ENCODE peak calls at places on chromosomes 13 and 19, in six cellular contexts. One of them, this sample, is unnamed.

GRCh38 chr13:109794095-109794494 is 7.7 kb upstream of the IRS2 start:
- DNase-seq in A549: no peak
- DNase-seq in HepG2: no peak
- DNase-seq in SK-N-SH: no peak
- DNase-seq in K562: no peak
- DNase-seq in GM12878: no peak
- DNase-seq in this sample: no peak

GRCh38 chr13:110128546-110128945 is 178.4 kb downstream of the COL4A1 start:
- DNase-seq in K562: no peak
- DNase-seq in HepG2: no peak
- DNase-seq in SK-N-SH: no peak
- DNase-seq in GM12878: no peak
- DNase-seq in A549: no peak
- DNase-seq in this sample: no peak

GRCh38 chr19:3785464-3785937 is 680 bp downstream of the MATK start:
- DNase-seq in A549: no peak
- DNase-seq in GM12878: no peak
- DNase-seq in K562: peak
- DNase-seq in HepG2: no peak
- DNase-seq in SK-N-SH: no peak
- DNase-seq in this sample: no peak

GRCh38 chr13:28268800-28269223 is 130.5 kb downstream of the PAN3 start:
- DNase-seq in K562: no peak
- DNase-seq in GM12878: peak
- DNase-seq in SK-N-SH: no peak
- DNase-seq in A549: no peak
- DNase-seq in HepG2: no peak
- DNase-seq in this sample: no peak

GRCh38 chr19:35213678-35214632 is 14.6 kb downstream of the FAM187B start:
- DNase-seq in HepG2: no peak
- DNase-seq in SK-N-SH: peak
- DNase-seq in GM12878: peak
- DNase-seq in K562: no peak
- DNase-seq in A549: peak
- DNase-seq in this sample: peak

GRCh38 chr13:23630349-23631093 is 60.3 kb downstream of the TNFRSF19 start:
- DNase-seq in K562: no peak
- DNase-seq in HepG2: peak
- DNase-seq in A549: no peak
- DNase-seq in SK-N-SH: peak
- DNase-seq in GM12878: no peak
- DNase-seq in this sample: no peak

GRCh38 chr19:5621945-5622464 is 571 bp downstream of the SAFB2 start:
- DNase-seq in SK-N-SH: peak
- DNase-seq in GM12878: no peak
- DNase-seq in HepG2: no peak
- DNase-seq in A549: no peak
- DNase-seq in K562: peak
- DNase-seq in this sample: no peak

GRCh38 chr19:41297628-41298326 is 12.2 kb upstream of the CCDC97 start:
- DNase-seq in K562: no peak
- DNase-seq in HepG2: no peak
- DNase-seq in A549: no peak
- DNase-seq in GM12878: peak
- DNase-seq in SK-N-SH: no peak
- DNase-seq in this sample: no peak

GRCh38 chr19:11578342-11579142 is 1.1 kb upstream of the ACP5 start:
- DNase-seq in GM12878: no peak
- DNase-seq in A549: no peak
- DNase-seq in SK-N-SH: peak
- DNase-seq in K562: peak
- DNase-seq in HepG2: peak
- DNase-seq in this sample: no peak

GRCh38 chr19:58218899-58219298 is 9.8 kb upstream of the ZNF544 start:
- DNase-seq in A549: peak
- DNase-seq in GM12878: no peak
- DNase-seq in K562: peak
- DNase-seq in HepG2: peak
- DNase-seq in SK-N-SH: peak
- DNase-seq in this sample: no peak

GRCh38 chr13:106688940-106689339 is 121.0 kb upstream of the ARGLU1 start:
- DNase-seq in HepG2: no peak
- DNase-seq in K562: no peak
- DNase-seq in SK-N-SH: no peak
- DNase-seq in GM12878: no peak
- DNase-seq in A549: no peak
- DNase-seq in this sample: no peak

GRCh38 chr13:89066868-89067466 is 1395.8 kb downstream of the SLITRK5 start:
- DNase-seq in A549: peak
- DNase-seq in HepG2: peak
- DNase-seq in GM12878: no peak
- DNase-seq in SK-N-SH: peak
- DNase-seq in K562: no peak
- DNase-seq in this sample: peak

GRCh38 chr19:6811906-6812305 is 39.4 kb downstream of the VAV1 start:
- DNase-seq in A549: peak
- DNase-seq in K562: peak
- DNase-seq in HepG2: peak
- DNase-seq in SK-N-SH: peak
- DNase-seq in GM12878: peak
- DNase-seq in this sample: peak

GRCh38 chr19:30374791-30375650 is 2.8 kb downstream of the ZNF536 start:
- DNase-seq in SK-N-SH: peak
- DNase-seq in A549: no peak
- DNase-seq in HepG2: no peak
- DNase-seq in K562: no peak
- DNase-seq in GM12878: no peak
- DNase-seq in this sample: no peak

GRCh38 chr19:31220540-31220939 is 128.7 kb downstream of the TSHZ3 start:
- DNase-seq in GM12878: no peak
- DNase-seq in SK-N-SH: no peak
- DNase-seq in HepG2: no peak
- DNase-seq in K562: peak
- DNase-seq in A549: peak
- DNase-seq in this sample: no peak

GRCh38 chr19:37914908-37915307 is 7.9 kb downstream of the SIPA1L3 start:
- DNase-seq in GM12878: peak
- DNase-seq in A549: no peak
- DNase-seq in K562: no peak
- DNase-seq in SK-N-SH: no peak
- DNase-seq in HepG2: no peak
- DNase-seq in this sample: no peak

GRCh38 chr19:15374105-15374651 is 5.4 kb downstream of the AKAP8 start:
- DNase-seq in A549: no peak
- DNase-seq in K562: no peak
- DNase-seq in GM12878: no peak
- DNase-seq in SK-N-SH: peak
- DNase-seq in HepG2: no peak
- DNase-seq in this sample: no peak

GRCh38 chr13:25276748-25277147 is 10.5 kb downstream of the MTMR6 start:
- DNase-seq in K562: no peak
- DNase-seq in SK-N-SH: no peak
- DNase-seq in GM12878: no peak
- DNase-seq in A549: no peak
- DNase-seq in HepG2: no peak
- DNase-seq in this sample: peak
- TF ChIP-seq SMC3 in K562: no peak
- TF ChIP-seq SMC3 in SK-N-SH: no peak
- TF ChIP-seq SMC3 in GM12878: no peak
- TF ChIP-seq SMC3 in A549: no peak
- TF ChIP-seq SMC3 in HepG2: no peak
- TF ChIP-seq SMC3 in this sample: no peak

DNA sequence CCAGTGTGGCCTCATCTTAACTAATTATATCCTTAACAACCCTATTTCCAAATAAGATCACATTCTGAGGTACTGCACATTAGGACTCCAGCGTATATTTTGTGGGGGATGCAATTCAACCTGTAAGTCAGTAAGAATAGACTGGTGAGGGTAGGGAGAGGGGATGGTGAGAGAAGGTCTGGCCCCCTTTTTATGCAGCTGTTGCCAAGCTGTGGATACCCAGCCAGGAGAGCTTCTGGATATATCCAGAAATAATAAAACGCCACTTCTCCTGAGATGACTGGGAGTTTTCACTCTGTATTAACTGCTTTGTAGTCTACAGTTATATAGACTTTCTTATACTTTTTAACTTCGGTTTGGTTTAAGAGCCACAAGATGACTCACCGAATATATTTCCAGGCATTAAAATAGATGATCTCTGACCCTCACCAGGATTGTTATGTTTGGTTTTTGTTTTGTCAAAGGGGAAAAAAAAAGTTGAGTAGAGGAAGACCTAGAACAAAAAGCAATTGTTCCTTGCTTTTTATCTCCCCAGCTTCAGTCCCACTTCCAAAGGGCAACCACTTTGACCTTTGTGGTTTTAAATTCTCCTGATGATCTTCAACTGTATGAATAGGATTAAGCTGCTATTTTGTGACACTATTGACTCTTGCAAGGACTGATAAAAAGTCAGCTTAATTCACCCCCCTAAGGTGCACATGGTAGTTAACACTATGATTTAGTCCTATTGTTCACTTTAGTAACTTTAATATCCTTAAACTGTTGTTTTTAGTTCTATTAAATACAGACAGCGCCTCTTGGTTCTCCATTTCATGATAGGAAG is 3.1 kb upstream of the NEK3 start:
- DNase-seq in A549: no peak
- DNase-seq in SK-N-SH: no peak
- DNase-seq in GM12878: no peak
- DNase-seq in K562: no peak
- DNase-seq in HepG2: peak
- DNase-seq in this sample: peak
- TF ChIP-seq SMC3 in A549: no peak
- TF ChIP-seq SMC3 in SK-N-SH: no peak
- TF ChIP-seq SMC3 in GM12878: no peak
- TF ChIP-seq SMC3 in K562: no peak
- TF ChIP-seq SMC3 in HepG2: no peak
- TF ChIP-seq SMC3 in this sample: no peak

GRCh38 chr19:44588753-44589112 is 24.6 kb upstream of the IGSF23 start:
- DNase-seq in HepG2: no peak
- DNase-seq in K562: no peak
- DNase-seq in GM12878: no peak
- DNase-seq in SK-N-SH: no peak
- DNase-seq in A549: no peak
- DNase-seq in this sample: no peak

GRCh38 chr19:44592451-44592890 is 20.9 kb upstream of the IGSF23 start:
- DNase-seq in A549: peak
- DNase-seq in K562: no peak
- DNase-seq in SK-N-SH: no peak
- DNase-seq in HepG2: no peak
- DNase-seq in GM12878: no peak
- DNase-seq in this sample: no peak

GRCh38 chr19:44590245-44591059 is 22.9 kb upstream of the IGSF23 start:
- DNase-seq in HepG2: no peak
- DNase-seq in A549: no peak
- DNase-seq in K562: no peak
- DNase-seq in SK-N-SH: no peak
- DNase-seq in GM12878: no peak
- DNase-seq in this sample: no peak

GRCh38 chr19:44585371-44586141 is 27.8 kb upstream of the IGSF23 start:
- DNase-seq in HepG2: no peak
- DNase-seq in K562: no peak
- DNase-seq in SK-N-SH: no peak
- DNase-seq in GM12878: no peak
- DNase-seq in A549: peak
- DNase-seq in this sample: peak

DNA sequence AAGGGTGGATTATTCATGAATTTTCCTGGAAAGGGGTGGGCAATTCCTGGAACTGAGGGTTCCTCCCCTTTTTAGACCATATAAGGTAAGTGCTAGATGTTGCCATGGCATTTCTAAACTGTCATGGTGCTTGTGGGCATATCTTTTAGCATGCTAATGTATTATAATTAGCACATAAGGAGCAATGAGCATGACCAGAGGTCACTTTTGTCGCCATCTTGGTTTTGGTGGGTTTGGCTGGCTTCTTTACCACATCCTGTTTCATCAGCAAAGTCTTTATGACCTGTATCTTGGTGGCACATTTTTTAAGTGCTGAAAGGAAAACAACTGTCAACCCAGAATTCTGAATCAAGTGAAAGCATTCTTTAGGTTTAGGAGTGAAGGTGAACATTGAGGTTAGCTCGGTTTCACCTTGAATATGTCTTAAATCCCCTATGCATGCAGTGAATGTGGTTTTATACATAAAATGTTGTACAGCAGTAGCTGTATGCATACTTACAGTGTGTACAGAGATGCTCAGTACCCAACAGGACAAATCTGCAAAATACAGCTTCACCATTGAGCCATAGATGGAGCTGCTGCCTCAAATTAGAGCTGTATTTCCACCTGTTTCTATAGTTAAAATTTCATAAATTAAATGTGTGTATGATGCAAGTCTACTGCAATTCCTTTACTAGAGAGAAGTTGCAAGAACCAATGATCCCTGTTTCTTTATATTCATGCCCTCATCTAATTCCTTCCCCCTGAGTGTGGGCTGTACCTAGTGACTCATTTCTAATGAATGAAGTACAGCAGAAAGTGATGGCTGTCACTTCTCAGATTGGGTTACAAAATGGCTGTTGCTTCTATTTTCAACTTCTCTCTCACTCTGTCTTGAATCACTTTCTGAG is 25.3 kb upstream of the IGSF23 start:
- DNase-seq in HepG2: peak
- DNase-seq in A549: peak
- DNase-seq in K562: no peak
- DNase-seq in GM12878: no peak
- DNase-seq in SK-N-SH: no peak
- DNase-seq in this sample: peak
- TF ChIP-seq SMC3 in HepG2: no peak
- TF ChIP-seq SMC3 in A549: peak
- TF ChIP-seq SMC3 in K562: no peak
- TF ChIP-seq SMC3 in GM12878: no peak
- TF ChIP-seq SMC3 in SK-N-SH: peak
- TF ChIP-seq SMC3 in this sample: peak

GRCh38 chr13:44726214-44726613 is 150.1 kb upstream of the TSC22D1 start:
- DNase-seq in A549: no peak
- DNase-seq in HepG2: no peak
- DNase-seq in K562: no peak
- DNase-seq in GM12878: no peak
- DNase-seq in SK-N-SH: no peak
- DNase-seq in this sample: peak

GRCh38 chr13:44730099-44730498 is 154.0 kb upstream of the TSC22D1 start:
- DNase-seq in SK-N-SH: no peak
- DNase-seq in HepG2: no peak
- DNase-seq in K562: no peak
- DNase-seq in A549: no peak
- DNase-seq in GM12878: no peak
- DNase-seq in this sample: no peak

GRCh38 chr13:44732503-44733098 is 156.5 kb upstream of the TSC22D1 start:
- DNase-seq in HepG2: peak
- DNase-seq in A549: no peak
- DNase-seq in K562: no peak
- DNase-seq in GM12878: no peak
- DNase-seq in SK-N-SH: no peak
- DNase-seq in this sample: no peak

DNA sequence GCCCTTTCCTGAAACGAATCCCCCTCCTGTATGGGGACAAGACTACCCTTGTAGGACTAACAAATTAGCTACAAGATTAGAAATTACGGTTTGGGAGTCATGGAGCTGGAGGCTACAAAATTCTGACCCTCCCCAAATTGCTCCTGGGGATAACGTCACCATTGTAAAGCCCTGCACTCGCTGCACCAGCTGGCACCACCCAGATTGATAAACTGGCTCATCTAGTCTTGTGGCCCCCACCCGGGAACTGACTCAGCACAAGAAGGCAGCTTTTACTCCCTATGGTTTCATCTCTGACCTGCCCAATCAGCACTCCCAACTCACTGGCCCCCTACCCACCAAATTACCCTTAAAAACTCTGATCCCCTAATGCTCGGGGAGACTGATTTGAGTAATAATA is 150.6 kb upstream of the TSC22D1 start:
- DNase-seq in GM12878: no peak
- DNase-seq in K562: no peak
- DNase-seq in HepG2: no peak
- DNase-seq in A549: no peak
- DNase-seq in SK-N-SH: no peak
- DNase-seq in this sample: no peak
- TF ChIP-seq SMC3 in GM12878: no peak
- TF ChIP-seq SMC3 in K562: no peak
- TF ChIP-seq SMC3 in HepG2: no peak
- TF ChIP-seq SMC3 in A549: no peak
- TF ChIP-seq SMC3 in SK-N-SH: no peak
- TF ChIP-seq SMC3 in this sample: no peak

This sample was measured in IMR-90.